ENCODE peak calls at places on chromosomes 4 and X, in seven cellular contexts. O is tibial artery, A is pancreas, M is fibroblast of lung, W is lower lobe of right lung, P is heart right ventricle, H is mesendoderm. X is an unnamed sample.

GRCh38 chr4:136922066-136922465 is 610.2 kb downstream of the PCDH18 start:
- DNase-seq in W (no peak), O (no peak), H (no peak), A (no peak), P (no peak), M (peak; percentile 20), X (no peak)

GRCh38 chr4:102299708-102300107 is 45.6 kb downstream of the SLC39A8 start:
- DNase-seq in P (no peak), M (peak; percentile 64), W (peak; percentile 54), H (peak; percentile 96), A (no peak), O (no peak), X (no peak)

GRCh38 chr4:165384608-165385007 is 5.8 kb downstream of the CPE start:
- DNase-seq in M (peak; percentile 56), O (no peak), A (no peak), H (peak; percentile 58), W (no peak), P (no peak), X (no peak)

GRCh38 chr4:161256716-161257115 is 907.1 kb downstream of the FSTL5 start:
- DNase-seq in O (no peak), H (peak; percentile 69), P (no peak), M (peak; percentile 2), A (no peak), W (no peak), X (no peak)

GRCh38 chr4:89001647-89002518 is 55.1 kb downstream of the FAM13A start:
- DNase-seq in O (no peak), H (no peak), M (no peak), P (no peak), A (peak; percentile 24), W (no peak), X (no peak)

GRCh38 chr4:59770865-59771264 is 1429.3 kb upstream of the ADGRL3 start:
- DNase-seq in W (no peak), O (no peak), H (no peak), P (no peak), M (no peak), A (no peak), X (no peak)

GRCh38 chr4:2058264-2059033 is 678 bp upstream of the NAT8L start:
- DNase-seq in W (peak; percentile 42), P (peak; percentile 11), H (no peak), A (no peak), O (no peak), M (no peak), X (peak; percentile 47)

GRCh38 chr4:114400531-114400930 is 198.1 kb upstream of the UGT8 start:
- DNase-seq in P (no peak), W (no peak), H (no peak), O (no peak), M (peak; percentile 12), A (no peak), X (no peak)

GRCh38 chr4:4425696-4426095 is 38.8 kb downstream of the NSG1 start:
- DNase-seq in H (no peak), W (no peak), A (no peak), M (no peak), O (peak; percentile 7), P (no peak), X (peak; percentile 59)

GRCh38 chr4:182354867-182355266 is 111.7 kb downstream of the TENM3 start:
- DNase-seq in W (no peak), A (no peak), H (no peak), M (peak; percentile 80), P (no peak), O (no peak), X (no peak)

GRCh38 chr4:6504900-6505496 is 32.6 kb upstream of the PPP2R2C start:
- DNase-seq in P (no peak), A (no peak), H (peak; percentile 35), M (no peak), O (no peak), W (no peak), X (no peak)

GRCh38 chrX:51893931-51894696 is 691 bp downstream of the MAGED1 start:
- DNase-seq in O (peak; percentile 22), W (no peak), H (peak; percentile 62), A (peak; percentile 39), M (peak; percentile 29), P (no peak), X (peak; percentile 65)

GRCh38 chr4:153785830-153786721 is 2.8 kb downstream of the SFRP2 start:
- DNase-seq in H (peak; percentile 67), O (no peak), W (no peak), P (no peak), M (peak; percentile 23), A (no peak), X (no peak)

DNA sequence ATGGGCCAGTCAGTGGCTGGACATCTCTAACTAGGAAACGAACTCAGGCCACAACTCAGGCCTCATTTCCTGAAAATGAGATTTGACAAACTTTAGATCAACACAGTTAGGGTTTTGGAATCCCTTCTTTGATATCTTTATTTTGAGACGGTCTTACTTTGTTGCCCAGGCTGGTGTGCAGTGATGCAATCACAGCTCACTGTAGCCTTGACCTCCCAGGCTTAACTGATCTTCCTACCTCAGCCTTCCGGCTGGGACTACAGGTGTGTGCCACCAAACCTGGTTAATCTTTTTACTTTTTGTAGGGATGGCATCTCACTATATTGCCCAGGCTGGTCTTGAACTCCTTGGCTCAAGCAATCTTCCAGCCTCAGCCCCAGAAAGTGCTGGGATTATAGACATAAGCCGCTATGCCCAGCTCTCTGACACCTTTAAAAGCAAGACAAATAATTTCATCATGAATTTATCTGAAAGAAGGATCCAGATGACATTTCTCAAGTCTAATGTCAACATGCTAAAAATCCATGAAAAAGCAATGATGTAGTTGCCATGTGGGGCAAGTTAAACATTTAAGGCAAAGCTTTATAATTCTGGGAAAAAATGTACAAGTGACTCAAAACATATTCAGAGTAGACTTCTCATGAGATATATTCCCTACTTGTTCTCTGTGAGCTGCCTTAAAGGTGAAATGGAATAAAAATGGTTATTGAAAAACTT is 89.1 kb upstream of the CBR4 start:
- DNase-seq in H (no peak), M (no peak), A (no peak), W (no peak), P (no peak), O (no peak), X (no peak)
- H3K4me1 ChIP-seq in H (peaks cover 3% of the 10 kb centered on the region), M (peaks cover 2% of the 10 kb centered on the region), A (peaks cover 11% of the 10 kb centered on the region), W (peaks cover 15% of the 10 kb centered on the region), P (peaks cover 28% of the 10 kb centered on the region), O (no peaks in the 10 kb centered on the region), X (peaks cover 7% of the 10 kb centered on the region)

DNA sequence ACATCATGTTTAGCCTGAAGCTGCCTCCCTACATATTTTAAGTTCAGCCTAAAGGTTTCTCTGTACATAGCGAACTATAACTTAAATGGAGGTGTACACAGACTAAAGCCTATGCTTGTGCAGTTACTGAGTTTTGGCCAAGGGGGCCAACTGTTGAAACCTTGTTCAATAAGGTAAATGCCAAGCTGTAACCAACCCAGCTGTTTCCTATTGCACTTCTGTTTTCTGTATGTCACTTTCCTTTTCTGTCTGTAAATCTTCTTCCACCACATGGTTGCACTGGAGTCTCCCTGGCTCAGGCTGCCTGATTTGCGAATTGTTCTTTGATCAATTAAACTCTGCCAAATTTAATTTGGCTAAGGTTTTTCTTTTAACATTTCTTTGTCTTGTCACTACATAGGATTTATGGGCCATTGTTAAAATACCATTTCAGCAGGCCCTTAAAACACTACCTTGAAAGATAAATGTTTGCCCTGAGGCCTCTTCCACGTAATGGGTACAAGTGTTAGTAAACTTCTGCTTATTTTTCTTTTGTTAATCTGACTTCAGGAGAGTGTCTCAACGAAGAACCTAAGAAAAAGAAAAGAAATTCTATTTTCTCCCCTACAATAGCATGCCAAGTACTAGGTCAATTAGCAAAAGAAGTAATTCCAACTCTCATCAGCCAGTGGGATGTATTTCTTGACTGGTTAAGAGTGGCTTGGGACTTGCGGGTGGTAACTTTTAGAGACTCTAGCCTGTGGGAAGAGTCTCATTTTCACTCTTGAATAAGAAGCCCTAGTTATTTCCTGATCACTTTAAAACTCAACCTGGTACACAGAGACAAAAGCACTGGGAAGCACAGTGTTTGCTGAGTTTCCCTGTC is 45.7 kb upstream of the PRSS12 start:
- DNase-seq in A (no peak), W (no peak), O (no peak), H (no peak), P (no peak), M (no peak), X (no peak)
- H3K27ac ChIP-seq in A (no peak overlapping the region), W (no peak overlapping the region), O (no peak overlapping the region), H (no peak overlapping the region), P (no peak overlapping the region), M (no peak overlapping the region), X (no peak overlapping the region)

GRCh38 chr4:179165862-179166261 is 1723.6 kb upstream of the AGA start:
- DNase-seq in A (no peak), H (peak; percentile 23), W (no peak), O (no peak), M (no peak), P (no peak), X (no peak)

GRCh38 chr4:179163147-179163546 is 1720.9 kb upstream of the AGA start:
- DNase-seq in O (no peak), P (no peak), H (no peak), W (no peak), M (no peak), A (no peak), X (no peak)

GRCh38 chr4:179164642-179165338 is 1722.6 kb upstream of the AGA start:
- DNase-seq in M (no peak), W (no peak), A (no peak), O (no peak), H (no peak), P (no peak), X (no peak)

DNA sequence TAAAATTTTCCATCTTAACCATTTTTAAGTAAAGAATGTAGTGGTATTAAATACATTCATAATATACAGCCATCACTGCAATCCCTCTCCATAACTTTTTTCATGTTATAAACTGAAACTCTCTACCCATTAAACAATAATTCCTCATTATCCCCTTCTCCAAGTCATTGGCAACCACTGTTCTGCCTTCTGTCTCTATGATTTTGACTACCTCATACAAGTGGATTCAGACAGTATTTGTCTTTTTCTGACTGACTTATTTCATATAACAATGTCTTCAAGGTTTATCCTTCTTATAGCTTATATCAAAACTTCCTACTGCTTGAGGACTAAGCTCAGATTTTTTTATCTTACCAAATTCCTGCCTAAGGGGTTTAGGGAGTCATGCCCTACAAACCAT is 1723.1 kb upstream of the AGA start:
- DNase-seq in A (no peak), P (no peak), O (no peak), M (no peak), H (no peak), W (no peak), X (no peak)
- H3K4me3 ChIP-seq in A (no peak overlapping the region), P (no peak overlapping the region), O (no peak overlapping the region), M (no peak overlapping the region), H (no peak overlapping the region), W (no peak overlapping the region), X (no peak overlapping the region)

GRCh38 chrX:78118628-78119027 is 14.6 kb downstream of the PGK1 start:
- DNase-seq in O (no peak), A (no peak), M (no peak), H (no peak), W (no peak), P (no peak), X (no peak)

GRCh38 chrX:78119521-78120227 is 15.6 kb downstream of the PGK1 start:
- DNase-seq in O (no peak), A (no peak), P (no peak), M (no peak), H (peak; percentile 33), W (no peak), X (no peak)

GRCh38 chrX:78111140-78111931 is 7.3 kb downstream of the PGK1 start:
- DNase-seq in O (no peak), A (peak; percentile 11), H (no peak), P (no peak), M (no peak), W (no peak), X (no peak)

DNA sequence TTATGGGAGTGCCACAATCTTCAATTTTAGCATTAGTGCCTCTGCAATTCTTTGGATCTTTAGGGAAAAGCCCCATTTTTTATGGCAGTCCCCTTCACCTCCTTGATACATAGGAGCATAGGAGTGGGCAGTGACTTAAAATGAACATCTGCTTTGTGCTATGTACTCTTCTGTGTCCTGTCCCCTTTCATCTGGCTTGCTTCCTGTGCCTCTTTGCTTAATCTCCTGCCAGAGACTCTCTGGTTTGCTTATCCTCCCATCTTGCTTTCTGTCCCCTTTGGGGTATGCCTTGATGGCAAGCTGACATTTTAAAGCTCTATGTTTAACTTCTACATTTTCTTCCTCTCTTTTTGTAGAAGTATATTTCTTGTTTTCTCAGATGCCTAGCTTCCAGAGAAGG is 12.3 kb downstream of the PGK1 start:
- DNase-seq in H (no peak), M (no peak), P (no peak), W (no peak), A (no peak), O (no peak), X (no peak)
- H3K4me1 ChIP-seq in H (no peaks in the 10 kb centered on the region), M (no peaks in the 10 kb centered on the region), P (peaks cover 41% of the 10 kb centered on the region), W (no peaks in the 10 kb centered on the region), A (no peaks in the 10 kb centered on the region), O (no peaks in the 10 kb centered on the region), X (no peaks in the 10 kb centered on the region)

X was measured in aorta.